ENCODE peak calls at places on chromosomes 16 and 17, in four cellular contexts. One of them, this sample, is unnamed.

GRCh38 chr17:74923538-74924249 is 379 bp upstream of the OTOP2 start:
- DNase-seq in A549: peak; percentile 64
- DNase-seq in K562: peak; percentile 89
- DNase-seq in HepG2: no peak
- DNase-seq in this sample: peak; percentile 79

GRCh38 chr16:16008666-16009065 is 59.2 kb downstream of the ABCC1 start:
- DNase-seq in A549: no peak
- DNase-seq in K562: no peak
- DNase-seq in HepG2: no peak
- DNase-seq in this sample: no peak

GRCh38 chr17:8500609-8501008 is 64.9 kb downstream of the NDEL1 start:
- DNase-seq in A549: no peak
- DNase-seq in K562: no peak
- DNase-seq in HepG2: no peak
- DNase-seq in this sample: no peak

GRCh38 chr16:29198731-29199521 is 207.6 kb downstream of the NPIPB11 start:
- DNase-seq in HepG2: no peak
- DNase-seq in A549: no peak
- DNase-seq in K562: no peak
- DNase-seq in this sample: no peak

GRCh38 chr16:19071811-19072777 is 4.7 kb downstream of the COQ7 start:
- DNase-seq in A549: peak; percentile 77
- DNase-seq in K562: peak; percentile 47
- DNase-seq in HepG2: peak; percentile 75
- DNase-seq in this sample: peak; percentile 81

GRCh38 chr16:66003196-66003595 is 363.3 kb upstream of the CDH5 start:
- DNase-seq in K562: no peak
- DNase-seq in HepG2: no peak
- DNase-seq in A549: no peak
- DNase-seq in this sample: no peak

GRCh38 chr17:57355090-57355859 is 99.0 kb downstream of the MSI2 start:
- DNase-seq in HepG2: no peak
- DNase-seq in A549: no peak
- DNase-seq in K562: no peak
- DNase-seq in this sample: no peak

GRCh38 chr17:76726766-76727718 is at the start of gene METTL23:
- DNase-seq in A549: peak; percentile 81
- DNase-seq in K562: peak; percentile 72
- DNase-seq in HepG2: peak; percentile 68
- DNase-seq in this sample: peak; percentile 70

GRCh38 chr16:29742683-29743275 is 3.0 kb downstream of the C16orf54 start:
- DNase-seq in A549: no peak
- DNase-seq in K562: no peak
- DNase-seq in HepG2: no peak
- DNase-seq in this sample: no peak

GRCh38 chr16:62370445-62370844 is 334.2 kb upstream of the CDH8 start:
- DNase-seq in HepG2: no peak
- DNase-seq in A549: no peak
- DNase-seq in K562: no peak
- DNase-seq in this sample: no peak

GRCh38 chr17:75645889-75646625 is 12.8 kb downstream of the SMIM5 start:
- DNase-seq in A549: peak; percentile 94
- DNase-seq in K562: no peak
- DNase-seq in HepG2: peak; percentile 96
- DNase-seq in this sample: no peak

GRCh38 chr17:65942592-65942991 is 249.3 kb downstream of the CEP112 start:
- DNase-seq in A549: no peak
- DNase-seq in HepG2: no peak
- DNase-seq in K562: no peak
- DNase-seq in this sample: no peak

GRCh38 chr17:21377821-21378396 is 1.8 kb downstream of the KCNJ12 start:
- DNase-seq in A549: no peak
- DNase-seq in K562: peak; percentile 14
- DNase-seq in HepG2: no peak
- DNase-seq in this sample: peak; percentile 46

GRCh38 chr16:65068151-65068740 is 53.6 kb downstream of the CDH11 start:
- DNase-seq in A549: no peak
- DNase-seq in HepG2: no peak
- DNase-seq in K562: no peak
- DNase-seq in this sample: no peak

GRCh38 chr16:4407543-4408322 is 8.7 kb downstream of the CORO7 start:
- DNase-seq in HepG2: no peak
- DNase-seq in A549: no peak
- DNase-seq in K562: no peak
- DNase-seq in this sample: no peak

GRCh38 chr17:5705081-5705875 is 121.0 kb upstream of the NLRP1 start:
- DNase-seq in K562: peak; percentile 27
- DNase-seq in HepG2: no peak
- DNase-seq in A549: no peak
- DNase-seq in this sample: peak; percentile 74

GRCh38 chr16:1920727-1921155 is 2.5 kb upstream of the HS3ST6 start:
- DNase-seq in A549: peak; percentile 53
- DNase-seq in K562: peak; percentile 83
- DNase-seq in HepG2: no peak
- DNase-seq in this sample: peak; percentile 83

GRCh38 chr16:87086156-87086555 is 231.0 kb downstream of the C16orf95 start:
- DNase-seq in A549: no peak
- DNase-seq in HepG2: no peak
- DNase-seq in K562: no peak
- DNase-seq in this sample: no peak

GRCh38 chr17:15343749-15344148 is 2.4 kb upstream of the TEKT3 start:
- DNase-seq in K562: no peak
- DNase-seq in A549: peak; percentile 46
- DNase-seq in HepG2: no peak
- DNase-seq in this sample: no peak

GRCh38 chr16:12613131-12613991 is 190.3 kb downstream of the CPPED1 start:
- DNase-seq in HepG2: peak; percentile 100
- DNase-seq in A549: peak; percentile 94
- DNase-seq in K562: peak; percentile 68
- DNase-seq in this sample: no peak

GRCh38 chr17:81553616-81554181 is 1.5 kb upstream of the FAAP100 start:
- DNase-seq in A549: peak; percentile 71
- DNase-seq in HepG2: no peak
- DNase-seq in K562: no peak
- DNase-seq in this sample: no peak

GRCh38 chr17:14061666-14062560 is 7.4 kb upstream of the COX10 start:
- DNase-seq in HepG2: no peak
- DNase-seq in K562: no peak
- DNase-seq in A549: no peak
- DNase-seq in this sample: no peak

GRCh38 chr17:49523706-49524472 is 28.8 kb downstream of the NGFR start:
- DNase-seq in HepG2: no peak
- DNase-seq in A549: no peak
- DNase-seq in K562: no peak
- DNase-seq in this sample: peak; percentile 9

GRCh38 chr17:82956726-82957468 is 117.1 kb upstream of the ZNF750 start:
- DNase-seq in A549: no peak
- DNase-seq in K562: no peak
- DNase-seq in HepG2: no peak
- DNase-seq in this sample: peak; percentile 7

GRCh38 chr17:82956146-82956725 is 116.4 kb upstream of the ZNF750 start:
- DNase-seq in A549: no peak
- DNase-seq in HepG2: no peak
- DNase-seq in K562: no peak
- DNase-seq in this sample: peak; percentile 4

GRCh38 chr17:82957961-82958491 is 118.2 kb upstream of the ZNF750 start:
- DNase-seq in HepG2: no peak
- DNase-seq in A549: no peak
- DNase-seq in K562: no peak
- DNase-seq in this sample: no peak

GRCh38 chr17:82959242-82959930 is 119.6 kb upstream of the ZNF750 start:
- DNase-seq in HepG2: no peak
- DNase-seq in K562: no peak
- DNase-seq in A549: no peak
- DNase-seq in this sample: no peak

DNA sequence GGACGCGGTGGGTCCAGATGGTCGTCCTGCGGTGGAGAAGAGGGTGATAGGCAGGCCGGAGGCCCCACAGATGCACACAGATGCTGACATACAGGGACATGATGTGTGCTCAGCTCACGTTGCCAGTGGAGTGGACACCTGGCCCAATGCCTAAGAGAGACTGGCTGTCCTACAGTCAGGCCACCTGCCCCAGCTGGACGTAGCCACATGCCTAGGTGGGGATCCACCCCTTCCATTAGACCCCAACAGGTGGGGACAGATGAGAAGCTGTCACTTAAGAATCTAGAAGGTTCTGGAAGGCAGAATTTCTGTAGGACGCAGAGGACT is 117.6 kb upstream of the ZNF750 start:
- DNase-seq in HepG2: no peak
- DNase-seq in K562: no peak
- DNase-seq in A549: no peak
- DNase-seq in this sample: peak; percentile 3
- TF ChIP-seq HMGXB4 in HepG2: no peak
- TF ChIP-seq HMGXB4 in K562: no peak
- TF ChIP-seq HMGXB4 in A549: no peak
- TF ChIP-seq HMGXB4 in this sample: no peak

GRCh38 chr17:39083270-39083669 is 68.2 kb downstream of the PLXDC1 start:
- DNase-seq in K562: no peak
- DNase-seq in HepG2: no peak
- DNase-seq in A549: no peak
- DNase-seq in this sample: no peak

GRCh38 chr17:39079836-39080235 is 71.6 kb downstream of the PLXDC1 start:
- DNase-seq in K562: no peak
- DNase-seq in A549: no peak
- DNase-seq in HepG2: no peak
- DNase-seq in this sample: no peak

GRCh38 chr17:39081851-39082250 is 69.6 kb downstream of the PLXDC1 start:
- DNase-seq in K562: no peak
- DNase-seq in A549: no peak
- DNase-seq in HepG2: no peak
- DNase-seq in this sample: no peak

GRCh38 chr17:39082482-39082881 is 69.0 kb downstream of the PLXDC1 start:
- DNase-seq in HepG2: no peak
- DNase-seq in K562: no peak
- DNase-seq in A549: no peak
- DNase-seq in this sample: no peak

GRCh38 chr17:39080416-39081179 is 70.8 kb downstream of the PLXDC1 start:
- DNase-seq in A549: no peak
- DNase-seq in HepG2: no peak
- DNase-seq in K562: no peak
- DNase-seq in this sample: no peak
- TF ChIP-seq HMGXB4 in A549: no peak
- TF ChIP-seq HMGXB4 in HepG2: no peak
- TF ChIP-seq HMGXB4 in K562: no peak
- TF ChIP-seq HMGXB4 in this sample: no peak

DNA sequence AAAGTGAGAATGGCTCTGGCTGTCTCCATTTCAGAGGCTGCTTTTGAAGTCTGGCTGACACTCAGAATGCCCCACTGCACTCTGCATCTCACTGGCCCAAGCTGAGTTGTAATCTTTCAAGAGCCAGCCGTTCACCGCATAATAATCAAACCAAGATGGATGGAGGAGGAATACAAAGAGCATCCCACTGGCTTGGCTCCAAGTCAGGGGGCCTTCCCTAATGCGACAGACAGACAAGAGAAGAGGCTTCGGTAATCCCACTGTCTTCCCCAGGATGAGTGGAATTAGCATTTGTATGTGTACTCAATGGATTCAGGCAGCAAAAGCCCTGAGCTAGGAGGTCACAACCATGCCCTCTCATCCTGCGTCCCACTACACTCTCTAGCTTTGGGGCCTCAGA is 68.0 kb downstream of the CBLN1 start:
- DNase-seq in HepG2: no peak
- DNase-seq in A549: no peak
- DNase-seq in K562: no peak
- DNase-seq in this sample: peak; percentile 22
- TF ChIP-seq HMGXB4 in HepG2: no peak
- TF ChIP-seq HMGXB4 in A549: no peak
- TF ChIP-seq HMGXB4 in K562: no peak
- TF ChIP-seq HMGXB4 in this sample: no peak

DNA sequence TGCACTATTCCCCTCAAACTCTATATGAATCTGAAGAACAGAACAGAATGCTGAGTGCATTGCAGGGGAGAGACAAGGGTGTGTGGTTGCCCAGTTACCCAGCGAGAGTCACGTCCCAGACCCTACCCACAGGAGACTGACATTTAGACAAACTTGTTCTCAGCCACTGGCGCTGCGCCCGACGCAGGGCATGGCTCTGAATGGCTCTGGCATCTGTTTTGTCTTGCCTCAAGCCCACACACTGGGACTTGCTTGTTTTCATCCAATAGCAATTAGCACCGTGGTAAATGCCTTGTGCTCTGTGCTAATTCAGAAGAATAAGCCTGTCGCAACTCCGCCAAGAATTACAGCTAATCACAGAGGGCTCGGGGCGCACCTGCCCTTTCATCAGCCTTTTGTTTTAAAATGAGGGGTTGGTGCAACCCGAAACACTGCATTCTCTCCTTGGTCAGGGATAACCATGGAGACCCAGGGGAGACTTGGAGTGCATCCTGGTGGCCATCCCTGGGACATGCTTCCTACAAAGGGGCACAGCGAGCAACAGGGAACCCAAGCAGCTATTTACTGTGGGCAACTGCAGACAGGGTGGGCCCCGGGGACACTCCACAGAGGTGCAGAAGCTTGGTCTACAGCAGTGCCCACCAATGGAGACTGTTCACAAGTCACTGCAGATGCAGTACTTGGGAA is 220.5 kb upstream of the ZFHX3 start:
- DNase-seq in HepG2: peak; percentile 12
- DNase-seq in A549: peak; percentile 11
- DNase-seq in K562: no peak
- DNase-seq in this sample: peak; percentile 50
- TF ChIP-seq HMGXB4 in HepG2: no peak
- TF ChIP-seq HMGXB4 in A549: no peak
- TF ChIP-seq HMGXB4 in K562: no peak
- TF ChIP-seq HMGXB4 in this sample: no peak

DNA sequence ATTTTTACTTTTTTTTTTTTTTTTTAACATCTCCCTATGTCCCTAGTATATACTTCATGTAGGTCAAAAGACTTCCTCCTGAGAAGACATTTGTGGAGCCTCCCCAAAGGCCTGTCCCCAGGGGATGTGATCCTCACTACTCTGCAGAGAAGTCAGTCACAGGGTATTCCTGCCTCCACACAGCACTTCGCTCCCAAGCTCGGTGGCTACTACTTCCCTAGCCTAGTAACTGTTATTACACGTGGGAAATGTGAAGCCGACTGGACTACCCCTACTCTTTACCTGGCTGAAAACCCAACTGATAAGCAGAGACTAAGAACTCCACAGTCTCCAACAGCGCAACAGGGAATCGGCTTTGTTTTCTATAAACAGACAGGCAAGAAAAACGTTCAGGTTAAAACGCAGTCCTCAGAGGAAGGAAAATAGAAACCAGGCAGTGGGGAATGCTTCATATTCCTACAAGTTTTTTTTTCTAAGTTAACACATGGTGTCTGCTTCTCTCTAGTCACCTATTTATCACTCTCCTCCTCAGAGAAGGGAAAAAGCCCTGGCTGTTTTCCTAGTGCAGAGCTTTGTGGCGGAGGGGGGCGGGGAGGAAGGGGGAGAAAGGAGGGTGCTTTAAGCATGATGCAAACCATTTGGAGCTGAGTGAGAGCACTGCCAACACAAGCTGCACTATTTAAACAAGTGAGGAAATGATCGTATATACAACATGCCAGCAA is 117.0 kb downstream of the HIC1 start:
- DNase-seq in A549: no peak
- DNase-seq in HepG2: peak; percentile 82
- DNase-seq in K562: no peak
- DNase-seq in this sample: no peak
- TF ChIP-seq HMGXB4 in A549: no peak
- TF ChIP-seq HMGXB4 in HepG2: no peak
- TF ChIP-seq HMGXB4 in K562: no peak
- TF ChIP-seq HMGXB4 in this sample: no peak

GRCh38 chr17:6782244-6782643 is 6.2 kb downstream of the FBXO39 start:
- DNase-seq in K562: no peak
- DNase-seq in A549: no peak
- DNase-seq in HepG2: no peak
- DNase-seq in this sample: no peak
- TF ChIP-seq HMGXB4 in K562: no peak
- TF ChIP-seq HMGXB4 in A549: no peak
- TF ChIP-seq HMGXB4 in HepG2: no peak
- TF ChIP-seq HMGXB4 in this sample: no peak